ENCODE peak calls at places on chromosomes 5 and 9, in seven cellular contexts. P, C, U, Q, E, H and N are unnamed samples.
A peak's percentile ranks its signal among the peaks of the same experiment; 100 is the strongest.

GRCh38 chr5:137822158-137822764 is 45.4 kb upstream of the MYOT start:
- DNase-seq in C (no peak), E (peak; percentile 49), P (no peak), H (no peak), U (peak; percentile 89), Q (no peak), N (no peak)

GRCh38 chr5:4676934-4677333 is 463.2 kb upstream of the ADAMTS16 start:
- DNase-seq in Q (no peak), P (no peak), U (no peak), H (no peak), E (no peak), C (no peak), N (no peak)

GRCh38 chr5:4098226-4098625 is 502.6 kb downstream of the IRX1 start:
- DNase-seq in H (no peak), Q (no peak), P (no peak), E (no peak), C (no peak), U (no peak), N (no peak)

GRCh38 chr9:105554042-105554441 is 3.9 kb upstream of the FKTN start:
- DNase-seq in H (no peak), Q (no peak), E (no peak), C (no peak), U (peak; percentile 48), P (no peak), N (peak; percentile 71)

GRCh38 chr9:137435980-137436760 is 5.0 kb downstream of the ENTPD8 start:
- DNase-seq in E (peak; percentile 92), H (no peak), Q (peak; percentile 65), U (no peak), P (no peak), C (no peak), N (no peak)

GRCh38 chr5:537621-538071 is 13.4 kb upstream of the SLC9A3 start:
- DNase-seq in C (no peak), U (no peak), H (no peak), Q (peak; percentile 60), E (no peak), P (no peak), N (no peak)

GRCh38 chr5:86968311-86968753 is 299.4 kb upstream of the RASA1 start:
- DNase-seq in Q (peak; percentile 70), U (peak; percentile 48), H (no peak), C (no peak), E (peak; percentile 71), P (no peak), N (no peak)

GRCh38 chr5:133735346-133735745 is 123.0 kb upstream of the FSTL4 start:
- DNase-seq in C (no peak), P (no peak), H (no peak), Q (no peak), E (peak; percentile 19), U (no peak), N (no peak)

GRCh38 chr9:69674741-69675438 is 2.7 kb upstream of the APBA1 start:
- DNase-seq in U (no peak), Q (no peak), C (no peak), E (peak; percentile 90), H (no peak), P (no peak), N (no peak)

GRCh38 chr5:76715734-76716455 is at the start of gene F2R:
- DNase-seq in P (no peak), H (peak; percentile 33), C (peak; percentile 42), E (peak; percentile 74), Q (peak; percentile 66), U (peak; percentile 90), N (peak; percentile 85)

GRCh38 chr5:150626853-150627276 is 13.6 kb upstream of the SYNPO start:
- DNase-seq in P (no peak), U (no peak), Q (no peak), H (no peak), C (no peak), E (peak; percentile 54), N (no peak)

GRCh38 chr5:179486596-179487051 is 63.7 kb upstream of the RUFY1 start:
- DNase-seq in H (peak; percentile 74), C (no peak), E (no peak), P (no peak), Q (no peak), U (no peak), N (no peak)

GRCh38 chr5:133051547-133052316 is at the start of gene HSPA4:
- DNase-seq in Q (peak; percentile 99), P (peak; percentile 73), E (peak; percentile 100), H (peak; percentile 90), C (peak; percentile 93), U (peak; percentile 99), N (peak; percentile 98)

GRCh38 chr5:160486573-160486972 is 64.9 kb downstream of the PTTG1 start:
- DNase-seq in E (no peak), Q (no peak), P (no peak), H (no peak), C (peak; percentile 23), U (no peak), N (no peak)

GRCh38 chr9:34179528-34180138 is 790 bp downstream of the UBAP1 start:
- DNase-seq in U (no peak), P (no peak), H (no peak), Q (no peak), C (no peak), E (peak; percentile 91), N (no peak)

GRCh38 chr5:154811653-154812465 is 38.5 kb downstream of the FAXDC2 start:
- DNase-seq in H (no peak), E (peak; percentile 73), P (peak; percentile 5), Q (peak; percentile 76), C (peak; percentile 52), U (peak; percentile 84), N (no peak)

GRCh38 chr9:105344283-105344682 is 99.8 kb downstream of the SLC44A1 start:
- DNase-seq in Q (no peak), E (no peak), C (no peak), U (no peak), H (no peak), P (no peak), N (no peak)

GRCh38 chr5:50969207-50970145 is 303.0 kb downstream of the PARP8 start:
- DNase-seq in C (no peak), Q (peak; percentile 58), U (peak; percentile 75), P (no peak), E (peak; percentile 23), H (no peak), N (no peak)

GRCh38 chr5:132884548-132884947 is 11.1 kb downstream of the LEAP2 start:
- DNase-seq in E (no peak), H (no peak), Q (no peak), U (no peak), P (no peak), C (no peak), N (no peak)

GRCh38 chr5:15555176-15555575 is 55.2 kb downstream of the FBXL7 start:
- DNase-seq in C (no peak), U (no peak), H (no peak), Q (no peak), E (no peak), P (no peak), N (no peak)

GRCh38 chr5:150080696-150081435 is 5.5 kb downstream of the CSF1R start:
- DNase-seq in C (no peak), E (no peak), U (peak; percentile 37), P (no peak), Q (no peak), H (no peak), N (peak; percentile 64)

GRCh38 chr5:61275841-61276240 is 56.2 kb upstream of the ZSWIM6 start:
- DNase-seq in U (no peak), Q (peak; percentile 71), C (no peak), H (no peak), P (no peak), E (peak; percentile 73), N (no peak)

GRCh38 chr9:36895744-36896260 is 138.3 kb downstream of the PAX5 start:
- DNase-seq in C (no peak), Q (no peak), P (no peak), U (peak; percentile 62), E (no peak), H (no peak), N (peak; percentile 50)

GRCh38 chr9:79020266-79020665 is 551.5 kb upstream of the TLE4 start:
- DNase-seq in P (peak; percentile 45), Q (no peak), C (no peak), U (no peak), E (no peak), H (peak; percentile 94), N (no peak)

GRCh38 chr9:130073373-130073772 is 19.7 kb downstream of the GPR107 start:
- DNase-seq in H (no peak), E (no peak), Q (no peak), C (no peak), P (no peak), U (peak; percentile 60), N (no peak)

GRCh38 chr5:141211-141610 is 49.2 kb downstream of the PLEKHG4B start:
- DNase-seq in C (no peak), E (no peak), U (peak; percentile 44), P (no peak), H (no peak), Q (no peak), N (no peak)

GRCh38 chr5:157994271-157994691 is 135.3 kb upstream of the CLINT1 start:
- DNase-seq in E (no peak), U (no peak), C (no peak), P (no peak), H (no peak), Q (no peak), N (no peak)

GRCh38 chr5:35205186-35205585 is 25.1 kb downstream of the PRLR start:
- DNase-seq in C (no peak), E (peak; percentile 55), U (no peak), Q (no peak), H (no peak), P (no peak), N (no peak)

GRCh38 chr9:90966475-90967150 is 165.0 kb downstream of the SYK start:
- DNase-seq in E (peak; percentile 68), C (no peak), P (no peak), H (no peak), Q (no peak), U (peak; percentile 41), N (no peak)

GRCh38 chr9:75063556-75064305 is 24.2 kb downstream of the NMRK1 start:
- DNase-seq in U (no peak), E (peak; percentile 71), H (no peak), Q (no peak), P (no peak), C (no peak), N (no peak)

GRCh38 chr5:83530186-83530585 is 58.6 kb downstream of the VCAN start:
- DNase-seq in U (no peak), P (no peak), Q (no peak), C (no peak), E (peak; percentile 40), H (no peak), N (no peak)

GRCh38 chr5:122896598-122897282 is 51.3 kb downstream of the SNX24 start:
- DNase-seq in E (peak; percentile 57), H (no peak), Q (no peak), U (no peak), P (peak; percentile 1), C (no peak), N (no peak)

GRCh38 chr9:134734270-134734669 is 92.7 kb downstream of the COL5A1 start:
- DNase-seq in H (no peak), U (no peak), C (no peak), P (no peak), E (peak; percentile 60), Q (no peak), N (no peak)

GRCh38 chr5:157870837-157871834 is 12.2 kb upstream of the CLINT1 start:
- DNase-seq in E (peak; percentile 86), P (no peak), H (no peak), C (no peak), U (no peak), Q (no peak), N (no peak)

GRCh38 chr9:35729700-35730485 is 2.1 kb downstream of the TLN1 start:
- DNase-seq in E (peak; percentile 94), C (no peak), Q (no peak), H (peak; percentile 4), P (no peak), U (peak; percentile 74), N (peak; percentile 84)

GRCh38 chr5:101782352-101783087 is 513.6 kb downstream of the SLCO4C1 start:
- DNase-seq in U (no peak), C (no peak), P (no peak), Q (no peak), E (no peak), H (no peak), N (no peak)

GRCh38 chr5:33043598-33043997 is 332.5 kb downstream of the NPR3 start:
- DNase-seq in U (no peak), E (no peak), H (no peak), Q (no peak), P (no peak), C (no peak), N (no peak)